ENCODE peak calls at places on chromosomes 11 and 22, in four cellular contexts. S is RWPE2, C is transverse colon, G is substantia nigra. D is an unnamed sample.

GRCh38 chr11:41201156-41201555 is 258.3 kb downstream of the LRRC4C start:
- DNase-seq in S (no peak), G (no peak), C (no peak), D (no peak)

GRCh38 chr22:43996170-43996980 is 27.7 kb upstream of the PARVB start:
- DNase-seq in G (no peak), S (no peak), C (peak), D (peak)

GRCh38 chr22:35683560-35683959 is 34.1 kb upstream of the APOL5 start:
- DNase-seq in G (no peak), S (no peak), C (no peak), D (no peak)

GRCh38 chr11:123519055-123519796 is 89.2 kb downstream of the GRAMD1B start:
- DNase-seq in G (no peak), C (no peak), S (no peak), D (no peak)

GRCh38 chr11:93100211-93100610 is 97.6 kb downstream of the SLC36A4 start:
- DNase-seq in C (no peak), G (no peak), S (no peak), D (no peak)

GRCh38 chr22:22799561-22799960 is 88.1 kb upstream of the IGLL5 start:
- DNase-seq in C (no peak), S (no peak), G (no peak), D (no peak)

GRCh38 chr11:72303179-72303578 is 59.2 kb upstream of the PHOX2A start:
- DNase-seq in C (no peak), S (no peak), G (no peak), D (no peak)

GRCh38 chr11:87258171-87258833 is 220.6 kb downstream of the TMEM135 start:
- DNase-seq in C (no peak), G (no peak), S (no peak), D (no peak)

GRCh38 chr11:123193742-123194141 is 1.3 kb downstream of the CLMP start:
- DNase-seq in S (no peak), G (no peak), C (no peak), D (no peak)

GRCh38 chr11:15692739-15693138 is 578.0 kb downstream of the INSC start:
- DNase-seq in S (no peak), G (no peak), C (no peak), D (no peak)

GRCh38 chr11:132595711-132596111 is 936.6 kb downstream of the OPCML start:
- DNase-seq in C (no peak), S (no peak), G (no peak), D (no peak)

GRCh38 chr11:3091081-3091845 is 34.0 kb upstream of the CARS1 start:
- DNase-seq in S (peak), C (no peak), G (no peak), D (no peak)

GRCh38 chr22:49271831-49272230 is 555.8 kb downstream of the BRD1 start:
- DNase-seq in S (no peak), G (no peak), C (no peak), D (no peak)

GRCh38 chr11:117789241-117789640 is 7.8 kb downstream of the DSCAML1 start:
- DNase-seq in S (no peak), C (no peak), G (no peak), D (no peak)

GRCh38 chr11:107689317-107690202 is 22.3 kb downstream of the SLN start:
- DNase-seq in G (peak), C (peak), S (no peak), D (peak)

GRCh38 chr22:20229916-20230775 is 38.0 kb downstream of the RTN4R start:
- DNase-seq in C (no peak), G (no peak), S (no peak), D (no peak)

GRCh38 chr11:126113515-126113957 is 50.9 kb upstream of the CDON start:
- DNase-seq in S (no peak), C (peak), G (no peak), D (no peak)

GRCh38 chr11:86175585-86175984 is 69.0 kb upstream of the EED start:
- DNase-seq in G (no peak), S (no peak), C (no peak), D (no peak)

GRCh38 chr11:86177319-86177718 is 67.2 kb upstream of the EED start:
- DNase-seq in C (no peak), S (no peak), G (no peak), D (no peak)

GRCh38 chr11:86174101-86175046 is 70.2 kb upstream of the EED start:
- DNase-seq in S (peak), G (no peak), C (no peak), D (no peak)

GRCh38 chr11:86179646-86180064 is 64.9 kb upstream of the EED start:
- DNase-seq in G (no peak), S (no peak), C (no peak), D (no peak)

GRCh38 chr11:86176165-86176884 is 68.2 kb upstream of the EED start:
- DNase-seq in S (no peak), G (no peak), C (no peak), D (no peak)
- H3K27ac ChIP-seq in S (peak), G (no peak), C (no peak), D (no peak)

GRCh38 chr22:24028533-24028932 is 17.4 kb downstream of the CABIN1 start:
- DNase-seq in S (no peak), C (no peak), G (no peak), D (no peak)
- H3K27ac ChIP-seq in S (no peak), C (no peak), G (no peak), D (no peak)

GRCh38 chr22:39928556-39929401 is 27.9 kb downstream of the GRAP2 start:
- DNase-seq in G (no peak), S (no peak), C (no peak), D (no peak)
- H3K27ac ChIP-seq in G (no peak), S (no peak), C (peak), D (peak)

GRCh38 chr11:801097-801780 is 3.2 kb upstream of the SLC25A22 start:
- DNase-seq in G (no peak), S (no peak), C (no peak), D (no peak)

GRCh38 chr11:803467-803742 is 1.6 kb downstream of the PIDD1 start:
- DNase-seq in S (no peak), C (no peak), G (no peak), D (no peak)

GRCh38 chr11:802018-802617 is 2.9 kb downstream of the PIDD1 start:
- DNase-seq in C (no peak), G (no peak), S (no peak), D (no peak)

GRCh38 chr11:803770-804598 is 1.0 kb downstream of the PIDD1 start:
- DNase-seq in S (no peak), C (no peak), G (no peak), D (no peak)

GRCh38 chr11:802693-803466 is 2.2 kb downstream of the PIDD1 start:
- DNase-seq in C (no peak), G (no peak), S (no peak), D (no peak)
- H3K27ac ChIP-seq in C (no peak), G (no peak), S (no peak), D (no peak)

GRCh38 chr11:111000400-111001090 is 245.0 kb upstream of the POU2AF2 start:
- DNase-seq in C (no peak), S (no peak), G (no peak), D (no peak)

GRCh38 chr11:111006207-111006606 is 239.3 kb upstream of the POU2AF2 start:
- DNase-seq in S (no peak), C (no peak), G (no peak), D (no peak)

GRCh38 chr11:111001986-111002616 is 243.4 kb upstream of the POU2AF2 start:
- DNase-seq in S (no peak), G (no peak), C (no peak), D (no peak)

DNA sequence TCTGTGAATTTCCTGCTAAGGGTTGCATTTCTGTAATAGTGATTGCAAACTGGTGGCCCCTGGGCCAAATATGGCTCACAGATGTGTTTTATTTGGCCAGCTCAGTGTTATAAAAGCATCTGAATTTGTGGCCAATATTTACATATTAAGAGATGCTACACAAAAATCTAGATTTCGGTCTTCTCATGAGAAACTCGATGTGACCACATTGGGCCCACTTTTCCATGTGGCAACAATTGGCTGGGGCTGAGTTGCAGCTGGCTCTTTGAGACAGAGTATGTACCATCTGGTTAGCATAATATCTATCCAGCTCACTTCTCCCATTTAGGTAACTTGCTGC is 244.5 kb upstream of the POU2AF2 start:
- DNase-seq in G (no peak), C (no peak), S (no peak), D (no peak)
- H3K27ac ChIP-seq in G (no peak), C (no peak), S (no peak), D (no peak)

DNA sequence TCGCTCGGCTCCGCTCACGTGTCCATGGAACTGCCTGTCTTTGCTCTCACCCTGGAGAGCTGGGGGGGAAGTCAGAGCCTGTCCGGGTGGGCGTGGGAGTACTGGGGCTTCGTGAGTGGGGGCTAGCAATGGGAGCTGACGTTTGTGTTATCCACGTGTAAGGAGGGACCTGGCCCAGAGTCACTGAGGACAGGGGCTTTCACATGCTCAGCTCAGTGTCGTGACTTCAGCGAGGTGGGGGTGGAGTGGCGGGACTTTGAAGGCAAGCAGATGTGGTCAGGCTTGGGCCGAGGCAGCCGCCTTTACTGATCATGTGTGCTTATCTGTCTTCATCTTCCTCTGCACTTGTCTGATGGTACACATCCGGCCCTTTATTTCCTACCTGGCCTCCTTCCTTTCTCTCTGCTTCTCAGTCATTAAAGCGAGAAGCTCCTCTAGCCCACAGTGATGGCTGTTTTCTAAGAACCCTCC is 113.1 kb upstream of the NNMT start:
- DNase-seq in G (no peak), C (peak), S (no peak), D (peak)
- H3K27ac ChIP-seq in G (peak), C (peak), S (no peak), D (peak)

GRCh38 chr11:79209540-79210266 is 231.1 kb downstream of the TENM4 start:
- DNase-seq in S (no peak), C (no peak), G (no peak), D (no peak)
- H3K27ac ChIP-seq in S (no peak), C (no peak), G (no peak), D (no peak)

GRCh38 chr11:69512136-69512535 is 30.7 kb downstream of the LINC01488 start:
- DNase-seq in S (no peak), C (no peak), G (no peak), D (no peak)

GRCh38 chr11:69510471-69511357 is 29.3 kb downstream of the LINC01488 start:
- DNase-seq in C (no peak), S (peak), G (no peak), D (no peak)

GRCh38 chr11:69509846-69510390 is 28.5 kb downstream of the LINC01488 start:
- DNase-seq in S (peak), C (no peak), G (no peak), D (no peak)

GRCh38 chr11:69512790-69513189 is 31.3 kb downstream of the LINC01488 start:
- DNase-seq in G (no peak), C (no peak), S (no peak), D (no peak)

DNA sequence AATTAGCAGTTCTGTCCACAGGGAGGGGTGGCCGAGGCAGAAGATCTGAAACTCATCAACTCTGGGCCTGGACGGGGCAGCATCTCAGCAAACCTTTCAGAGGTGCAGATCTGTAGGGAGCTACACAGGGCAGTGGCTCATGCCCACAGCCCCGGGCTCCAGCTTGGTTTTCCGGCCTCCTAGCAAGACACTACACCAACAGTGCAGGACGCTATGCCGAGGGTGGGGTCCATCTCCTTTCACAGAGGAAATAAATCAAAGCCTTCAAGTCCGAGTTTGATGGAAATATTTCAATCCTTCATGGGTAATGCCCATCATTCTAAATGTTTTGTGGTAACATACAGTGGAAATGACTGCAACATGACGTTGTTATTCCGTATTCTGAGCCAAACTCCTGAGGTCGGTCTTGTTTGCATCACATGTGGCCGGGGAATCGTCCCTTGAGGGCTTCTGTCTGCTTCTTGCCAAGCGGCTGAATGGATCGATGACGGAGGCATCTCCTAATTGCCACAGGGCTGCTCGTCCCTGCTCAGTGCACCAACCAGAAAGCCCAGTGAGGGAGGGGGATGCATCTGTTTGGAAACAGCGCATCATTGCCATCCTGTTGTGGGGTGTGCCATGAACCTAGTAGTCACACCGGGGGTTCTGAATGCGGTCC is 30.0 kb downstream of the LINC01488 start:
- DNase-seq in C (no peak), G (no peak), S (no peak), D (no peak)
- H3K27ac ChIP-seq in C (no peak), G (no peak), S (no peak), D (no peak)

D was measured in naive thymus-derived CD4-positive, alpha-beta T cell.